ENCODE peak calls at places on chromosomes 6 and 20, in four cellular contexts. S is Right ventricle myocardium superior, Z is heart right ventricle, B is left lung. O is an unnamed sample.

GRCh38 chr6:10307476-10307875 is 107.4 kb downstream of the TFAP2A start:
- DNase-seq in Z (no peak), B (no peak), S (no peak), O (no peak)

GRCh38 chr6:44012078-44012493 is 115.2 kb downstream of the MRPL14 start:
- DNase-seq in S (no peak), B (no peak), Z (no peak), O (no peak)

GRCh38 chr6:158018851-158019361 is 37.2 kb downstream of the SYNJ2 start:
- DNase-seq in B (no peak), Z (no peak), S (peak), O (peak)

GRCh38 chr20:15047100-15047499 is 709.7 kb upstream of the FLRT3 start:
- DNase-seq in Z (no peak), S (no peak), B (no peak), O (no peak)

GRCh38 chr6:12229332-12229731 is 60.8 kb upstream of the EDN1 start:
- DNase-seq in B (no peak), S (no peak), Z (no peak), O (no peak)

GRCh38 chr6:104229057-104229456 is 630.7 kb downstream of the HACE1 start:
- DNase-seq in B (no peak), S (no peak), Z (no peak), O (no peak)

GRCh38 chr20:2596673-2597279 is 55.7 kb upstream of the NOP56 start:
- DNase-seq in B (no peak), Z (no peak), S (no peak), O (no peak)

GRCh38 chr6:89840538-89840937 is 10.9 kb downstream of the CASP8AP2 start:
- DNase-seq in S (no peak), Z (no peak), B (no peak), O (no peak)

GRCh38 chr6:40427196-40427595 is 160.0 kb downstream of the LRFN2 start:
- DNase-seq in S (no peak), B (no peak), Z (no peak), O (no peak)

GRCh38 chr20:49775229-49775693 is 37.4 kb upstream of the SLC9A8 start:
- DNase-seq in Z (peak), S (peak), B (peak), O (no peak)

GRCh38 chr20:17036546-17036945 is 190.3 kb upstream of the PCSK2 start:
- DNase-seq in S (no peak), Z (no peak), B (no peak), O (no peak)

O was measured in left ventricle myocardium superior.